ENCODE peak calls at places on chromosomes 3 and 15, in seven cellular contexts. M is retina, Y is mammary epithelial cell, A is cardiac muscle cell, K is WTC11, V is endothelial cell, S is fibroblast of villous mesenchyme. Z is an unnamed sample.

GRCh38 chr3:51190827-51191226 is 194.3 kb upstream of the MANF start:
- DNase-seq in M (no peak), Y (no peak), A (no peak), K (no peak), V (no peak), S (no peak), Z (no peak)

GRCh38 chr15:67548862-67549651 is 6.6 kb downstream of the MAP2K5 start:
- DNase-seq in M (peak), Y (no peak), A (peak), K (peak), V (no peak), S (no peak), Z (no peak)

GRCh38 chr3:144491333-144491732 is 519.7 kb downstream of the DIPK2A start:
- DNase-seq in M (no peak), Y (no peak), A (peak), K (no peak), V (no peak), S (no peak), Z (no peak)

GRCh38 chr3:125587039-125587664 is 8.1 kb downstream of the OSBPL11 start:
- DNase-seq in M (no peak), Y (no peak), A (no peak), K (no peak), V (no peak), S (peak), Z (peak)

GRCh38 chr3:179149239-179149887 is 1.2 kb downstream of the PIK3CA start:
- DNase-seq in M (no peak), Y (peak), A (peak), K (no peak), V (no peak), S (peak), Z (peak)

GRCh38 chr15:96428742-96429141 is 98.2 kb downstream of the NR2F2 start:
- DNase-seq in M (no peak), Y (peak), A (no peak), K (no peak), V (no peak), S (peak), Z (peak)

GRCh38 chr3:72336821-72337479 is 511.3 kb downstream of the SHQ1 start:
- DNase-seq in M (peak), Y (peak), A (peak), K (peak), V (peak), S (peak), Z (no peak)

GRCh38 chr15:58469432-58470353 is 37.9 kb downstream of the LIPC start:
- DNase-seq in M (no peak), Y (peak), A (no peak), K (no peak), V (no peak), S (peak), Z (peak)

GRCh38 chr3:185176756-185177359 is 24.0 kb upstream of the C3orf70 start:
- DNase-seq in M (peak), Y (no peak), A (peak), K (peak), V (peak), S (peak), Z (peak)

GRCh38 chr15:36688310-36689102 is 109.1 kb downstream of the CDIN1 start:
- DNase-seq in M (no peak), Y (peak), A (no peak), K (no peak), V (no peak), S (peak), Z (no peak)

GRCh38 chr3:149586871-149587270 is 71.0 kb downstream of the WWTR1 start:
- DNase-seq in M (no peak), Y (peak), A (no peak), K (no peak), V (no peak), S (no peak), Z (no peak)

GRCh38 chr15:57595011-57595866 is 3.5 kb downstream of the MYZAP start:
- DNase-seq in M (no peak), Y (no peak), A (peak), K (no peak), V (no peak), S (no peak), Z (no peak)

GRCh38 chr3:142436936-142437585 is 10.8 kb downstream of the XRN1 start:
- DNase-seq in M (no peak), Y (no peak), A (no peak), K (no peak), V (no peak), S (no peak), Z (no peak)

GRCh38 chr3:31041161-31041978 is 146.9 kb upstream of the GADL1 start:
- DNase-seq in M (no peak), Y (peak), A (peak), K (peak), V (no peak), S (peak), Z (peak)

GRCh38 chr3:377158-377561 is 180.6 kb downstream of the CHL1 start:
- DNase-seq in M (peak), Y (peak), A (peak), K (no peak), V (no peak), S (peak), Z (peak)

GRCh38 chr3:169931747-169932520 is 20.6 kb downstream of the SAMD7 start:
- DNase-seq in M (no peak), Y (no peak), A (no peak), K (no peak), V (no peak), S (no peak), Z (peak)

GRCh38 chr3:143998266-143998665 is 26.6 kb downstream of the DIPK2A start:
- DNase-seq in M (no peak), Y (peak), A (no peak), K (no peak), V (no peak), S (peak), Z (peak)

GRCh38 chr3:140917769-140918168 is 23.9 kb upstream of the SLC25A36 start:
- DNase-seq in M (no peak), Y (no peak), A (no peak), K (no peak), V (no peak), S (no peak), Z (no peak)

GRCh38 chr3:110138966-110139555 is 801.7 kb upstream of the DPPA4 start:
- DNase-seq in M (no peak), Y (no peak), A (no peak), K (no peak), V (no peak), S (no peak), Z (no peak)

GRCh38 chr3:47001731-47002489 is 22.4 kb downstream of the NBEAL2 start:
- DNase-seq in M (no peak), Y (no peak), A (no peak), K (no peak), V (no peak), S (no peak), Z (peak)

GRCh38 chr3:141485578-141486415 is 1.0 kb upstream of the RASA2 start:
- DNase-seq in M (no peak), Y (peak), A (no peak), K (no peak), V (no peak), S (peak), Z (peak)

GRCh38 chr3:103295974-103296570 is 861.3 kb downstream of the ZPLD1 start:
- DNase-seq in M (peak), Y (peak), A (peak), K (no peak), V (no peak), S (no peak), Z (no peak)

GRCh38 chr3:126130981-126131750 is 47.2 kb upstream of the SLC41A3 start:
- DNase-seq in M (no peak), Y (no peak), A (no peak), K (peak), V (no peak), S (no peak), Z (no peak)

GRCh38 chr3:51681453-51681852 is 10.4 kb downstream of the TEX264 start:
- DNase-seq in M (no peak), Y (peak), A (no peak), K (no peak), V (no peak), S (peak), Z (no peak)

GRCh38 chr3:173502983-173503568 is 105.5 kb downstream of the NLGN1 start:
- DNase-seq in M (no peak), Y (no peak), A (no peak), K (no peak), V (no peak), S (peak), Z (no peak)

GRCh38 chr15:41933771-41934170 is 38.6 kb downstream of the EHD4 start:
- DNase-seq in M (no peak), Y (peak), A (no peak), K (no peak), V (no peak), S (no peak), Z (no peak)

GRCh38 chr15:43934480-43934879 is 107.7 kb downstream of the WDR76 start:
- DNase-seq in M (no peak), Y (peak), A (no peak), K (no peak), V (no peak), S (peak), Z (no peak)

GRCh38 chr15:89971592-89971997 is 29.5 kb upstream of the ZNF710 start:
- DNase-seq in M (peak), Y (peak), A (peak), K (peak), V (peak), S (peak), Z (peak)

GRCh38 chr15:47820780-47821319 is 103.5 kb downstream of the SEMA6D start:
- DNase-seq in M (no peak), Y (peak), A (no peak), K (no peak), V (no peak), S (peak), Z (no peak)

GRCh38 chr3:139689122-139689521 is 11.3 kb upstream of the NMNAT3 start:
- DNase-seq in M (peak), Y (no peak), A (peak), K (no peak), V (no peak), S (no peak), Z (no peak)

GRCh38 chr3:143526016-143526540 is 322.2 kb downstream of the SLC9A9 start:
- DNase-seq in M (no peak), Y (peak), A (no peak), K (no peak), V (no peak), S (no peak), Z (peak)

GRCh38 chr3:29324180-29324651 is 43.3 kb downstream of the RBMS3 start:
- DNase-seq in M (no peak), Y (peak), A (no peak), K (no peak), V (peak), S (peak), Z (peak)

GRCh38 chr15:84658080-84658787 is at the start of gene NMB:
- DNase-seq in M (peak), Y (peak), A (peak), K (peak), V (peak), S (peak), Z (peak)

GRCh38 chr15:36371509-36371908 is 207.9 kb upstream of the CDIN1 start:
- DNase-seq in M (no peak), Y (peak), A (no peak), K (no peak), V (no peak), S (no peak), Z (no peak)

GRCh38 chr15:55358471-55358870 is 39.4 kb downstream of the PIGB start:
- DNase-seq in M (no peak), Y (no peak), A (no peak), K (no peak), V (no peak), S (no peak), Z (no peak)

GRCh38 chr15:71409541-71409940 is 294.3 kb downstream of the THSD4 start:
- DNase-seq in M (no peak), Y (no peak), A (no peak), K (no peak), V (no peak), S (peak), Z (no peak)